ENCODE peak calls at places on chromosomes 1 and 21, in six cellular contexts. V is lower lobe of right lung; C is CD8-positive, alpha-beta T cell; H is prostate gland; E is AG04450; B is neural crest cell. Z is an unnamed sample.
A peak's percentile ranks its signal among the peaks of the same experiment; 100 is the strongest.

GRCh38 chr1:235652364-235652763 is 2.8 kb upstream of the GNG4 start:
- DNase-seq in V (no peak), C (no peak), H (no peak), E (no peak), B (no peak), Z (no peak)

GRCh38 chr1:98103617-98104284 is 182.9 kb upstream of the DPYD start:
- DNase-seq in V (no peak), C (no peak), H (no peak), E (no peak), B (no peak), Z (no peak)

GRCh38 chr21:37837381-37837780 is 78.9 kb downstream of the KCNJ6 start:
- DNase-seq in V (no peak), C (no peak), H (no peak), E (no peak), B (no peak), Z (no peak)

GRCh38 chr1:221166559-221167318 is 287.5 kb downstream of the HLX start:
- DNase-seq in V (no peak), C (no peak), H (no peak), E (no peak), B (no peak), Z (no peak)

GRCh38 chr1:119711804-119712341 is at the start of gene PHGDH:
- DNase-seq in V (peak; percentile 74), C (peak; percentile 49), H (peak; percentile 85), E (peak; percentile 74), B (peak; percentile 63), Z (peak; percentile 23)

GRCh38 chr1:11354893-11355593 is 82.0 kb downstream of the UBIAD1 start:
- DNase-seq in V (no peak), C (no peak), H (no peak), E (no peak), B (peak; percentile 20), Z (no peak)

GRCh38 chr1:25799758-25800537 is at the start of gene SELENON:
- DNase-seq in V (peak; percentile 86), C (no peak), H (no peak), E (no peak), B (peak; percentile 67), Z (peak; percentile 53)

GRCh38 chr1:92752719-92753118 is 32.2 kb downstream of the EVI5 start:
- DNase-seq in V (no peak), C (no peak), H (no peak), E (no peak), B (no peak), Z (no peak)

GRCh38 chr21:36987845-36988244 is 18.7 kb upstream of the RIPPLY3 start:
- DNase-seq in V (no peak), C (no peak), H (no peak), E (no peak), B (no peak), Z (no peak)

GRCh38 chr1:213082778-213083445 is 31.9 kb downstream of the RPS6KC1 start:
- DNase-seq in V (no peak), C (no peak), H (no peak), E (no peak), B (no peak), Z (no peak)

GRCh38 chr1:25797939-25798338 is 2.1 kb upstream of the SELENON start:
- DNase-seq in V (no peak), C (peak; percentile 42), H (no peak), E (no peak), B (peak; percentile 42), Z (no peak)

GRCh38 chr1:201769966-201770365 is 59.0 kb upstream of the IPO9 start:
- DNase-seq in V (no peak), C (no peak), H (no peak), E (no peak), B (peak; percentile 20), Z (no peak)

GRCh38 chr1:212752256-212752933 is 39.2 kb downstream of the NSL1 start:
- DNase-seq in V (no peak), C (no peak), H (no peak), E (no peak), B (no peak), Z (no peak)

GRCh38 chr1:164265232-164265631 is 293.8 kb upstream of the PBX1 start:
- DNase-seq in V (no peak), C (no peak), H (no peak), E (no peak), B (no peak), Z (no peak)

GRCh38 chr1:38918568-38918967 is 23.1 kb downstream of the RHBDL2 start:
- DNase-seq in V (no peak), C (no peak), H (no peak), E (no peak), B (no peak), Z (no peak)

GRCh38 chr1:36927826-36928225 is 106.5 kb downstream of the GRIK3 start:
- DNase-seq in V (no peak), C (no peak), H (no peak), E (no peak), B (no peak), Z (no peak)

GRCh38 chr1:215523128-215523861 is 43.8 kb upstream of the KCTD3 start:
- DNase-seq in V (no peak), C (no peak), H (no peak), E (no peak), B (no peak), Z (no peak)
- TF ChIP-seq CTCF in V (peak; percentile 10), C (no peak), H (peak; percentile 16), E (peak; percentile 43), B (peak; percentile 66), Z (no peak)

DNA sequence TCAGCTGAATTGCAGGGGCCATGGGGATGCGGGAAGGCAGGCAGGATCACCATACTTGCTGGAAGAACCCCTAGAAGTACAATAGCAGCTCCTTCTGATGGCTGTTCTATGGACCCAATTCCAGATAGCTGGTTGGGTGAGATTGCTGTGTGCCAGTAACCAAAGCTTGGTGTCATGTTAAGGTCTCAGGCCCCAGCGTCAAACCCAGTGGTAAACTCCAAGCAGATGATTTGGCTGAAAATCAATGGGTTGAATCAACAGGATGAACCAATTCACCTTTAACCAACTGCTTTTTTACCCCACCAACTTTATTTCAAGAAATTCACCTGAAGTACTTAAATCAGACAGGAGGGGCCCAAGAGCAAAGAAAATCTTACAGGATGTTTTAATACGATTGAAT is 37.8 kb downstream of the C8B start:
- DNase-seq in V (no peak), C (no peak), H (no peak), E (no peak), B (no peak), Z (no peak)
- TF ChIP-seq CTCF in V (no peak), C (no peak), H (no peak), E (no peak), B (no peak), Z (no peak)

GRCh38 chr1:70907563-70908310 is 139.9 kb downstream of the PTGER3 start:
- DNase-seq in V (no peak), C (no peak), H (no peak), E (no peak), B (no peak), Z (no peak)

GRCh38 chr1:70906790-70907189 is 140.8 kb downstream of the PTGER3 start:
- DNase-seq in V (no peak), C (no peak), H (no peak), E (no peak), B (no peak), Z (no peak)

GRCh38 chr1:70899735-70900134 is 147.9 kb downstream of the PTGER3 start:
- DNase-seq in V (no peak), C (no peak), H (no peak), E (no peak), B (no peak), Z (no peak)

GRCh38 chr1:70896224-70896623 is 151.4 kb downstream of the PTGER3 start:
- DNase-seq in V (no peak), C (no peak), H (no peak), E (no peak), B (no peak), Z (no peak)

GRCh38 chr1:70902211-70902610 is 145.4 kb downstream of the PTGER3 start:
- DNase-seq in V (no peak), C (no peak), H (no peak), E (no peak), B (no peak), Z (no peak)
- TF ChIP-seq CTCF in V (no peak), C (no peak), H (no peak), E (no peak), B (no peak), Z (no peak)

DNA sequence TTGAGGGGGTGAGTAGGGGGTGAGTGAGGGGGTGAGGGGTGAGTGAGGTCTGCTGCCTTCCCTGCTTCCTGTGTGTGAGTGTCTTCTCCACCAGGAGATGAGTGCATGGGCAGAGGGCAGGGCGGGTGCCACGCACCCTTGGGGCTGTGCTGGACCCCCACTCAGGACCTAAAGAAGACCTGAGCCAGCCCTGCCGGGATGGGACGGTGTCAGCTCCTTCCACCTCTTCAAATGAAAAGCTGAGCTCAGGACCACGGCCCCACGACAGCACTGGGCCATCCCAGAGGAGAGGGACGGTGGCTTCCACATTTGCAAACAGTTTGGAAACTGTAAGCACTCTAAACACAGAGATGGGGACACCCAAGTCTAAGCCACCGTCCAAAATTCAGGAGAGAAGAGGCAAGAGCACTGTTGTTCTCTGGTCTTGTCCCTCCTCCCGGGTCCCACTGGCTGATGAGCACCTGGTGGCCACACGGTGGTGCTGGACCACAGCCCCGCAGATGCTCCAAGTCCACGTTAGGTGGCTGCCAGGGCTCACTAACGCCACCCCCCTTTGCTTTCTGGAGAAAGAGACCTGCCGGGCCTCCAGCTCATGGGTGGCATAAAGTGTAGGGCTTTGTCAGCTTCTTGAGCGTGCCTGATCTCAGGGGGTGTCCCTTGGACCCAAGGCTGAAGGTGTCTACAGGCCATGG is 32.1 kb downstream of the TMPRSS2 start:
- DNase-seq in V (no peak), C (no peak), H (no peak), E (no peak), B (no peak), Z (no peak)
- TF ChIP-seq CTCF in V (no peak), C (no peak), H (peak; percentile 24), E (no peak), B (no peak), Z (no peak)

DNA sequence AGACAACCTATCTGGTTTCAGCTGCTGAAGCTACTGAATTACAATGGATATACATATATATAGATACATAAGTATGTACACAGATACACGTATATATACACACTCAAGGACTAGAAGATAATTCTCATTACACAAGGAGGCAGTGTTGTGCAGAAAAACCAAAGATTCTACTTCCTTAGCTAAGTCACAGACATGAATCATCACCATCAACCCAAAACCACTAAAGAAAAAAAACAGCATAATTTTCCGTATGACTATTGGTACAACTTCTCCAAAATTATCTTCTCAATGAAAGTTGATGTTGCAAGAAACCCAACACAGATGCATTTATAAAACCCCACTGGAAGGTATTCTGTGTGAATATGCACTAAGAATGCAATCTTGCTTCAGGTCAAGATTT is 36.8 kb upstream of the RPF1 start:
- DNase-seq in V (no peak), C (no peak), H (peak; percentile 15), E (peak; percentile 78), B (no peak), Z (no peak)
- TF ChIP-seq CTCF in V (peak; percentile 52), C (peak; percentile 53), H (peak; percentile 75), E (peak; percentile 57), B (peak; percentile 63), Z (no peak)

Z was measured in activated B cell treated with CpG ODN at 0.5 μM for 24 hours.